ENCODE peak calls at places on chromosomes 4 and X, in eight cellular contexts. L, U, P, M, J, G, F and W are unnamed samples.
A peak's percentile ranks its signal among the peaks of the same experiment; 100 is the strongest.

GRCh38 chrX:17005712-17006372 is 59.4 kb downstream of the REPS2 start:
- DNase-seq in U (no peak), P (no peak), J (no peak), F (no peak), G (no peak), L (no peak), M (no peak), W (no peak)

GRCh38 chr4:17932041-17932440 is 89.5 kb downstream of the LCORL start:
- DNase-seq in U (no peak), L (no peak), M (no peak), J (peak; percentile 33), P (no peak), G (no peak), F (no peak), W (no peak)

GRCh38 chr4:98522603-98523395 is 135.6 kb downstream of the TSPAN5 start:
- DNase-seq in J (peak; percentile 85), F (no peak), P (peak; percentile 95), G (no peak), U (no peak), M (no peak), L (peak; percentile 28), W (no peak)

GRCh38 chrX:8897259-8897658 is 96.1 kb upstream of the FAM9A start:
- DNase-seq in J (peak; percentile 42), F (no peak), U (no peak), M (no peak), G (no peak), L (no peak), P (no peak), W (no peak)

GRCh38 chr4:28007693-28008092 is 1147.1 kb downstream of the STIM2 start:
- DNase-seq in J (no peak), U (no peak), L (no peak), M (no peak), F (no peak), P (no peak), G (no peak), W (no peak)

GRCh38 chr4:21517460-21517859 is 431.1 kb downstream of the KCNIP4 start:
- DNase-seq in M (no peak), P (no peak), J (no peak), L (no peak), G (no peak), U (no peak), F (no peak), W (no peak)

GRCh38 chrX:1591863-1592127 is 391 bp downstream of the AKAP17A start:
- DNase-seq in F (no peak), L (no peak), M (no peak), P (no peak), G (no peak), J (no peak), U (no peak), W (no peak)

GRCh38 chr4:71200944-71201533 is 137.8 kb upstream of the SLC4A4 start:
- DNase-seq in M (no peak), F (no peak), U (no peak), P (no peak), G (no peak), J (no peak), L (no peak), W (no peak)

GRCh38 chr4:88690355-88690754 is 7.3 kb downstream of the NAP1L5 start:
- DNase-seq in F (no peak), J (peak; percentile 41), P (no peak), U (no peak), M (no peak), G (no peak), L (no peak), W (no peak)

GRCh38 chr4:166972071-166972470 is 262.2 kb downstream of the SPOCK3 start:
- DNase-seq in F (no peak), M (no peak), P (peak; percentile 32), G (no peak), U (no peak), L (peak; percentile 24), J (peak; percentile 61), W (peak; percentile 74)

GRCh38 chr4:123198706-123199105 is 197.9 kb upstream of the SPRY1 start:
- DNase-seq in M (no peak), U (no peak), P (no peak), F (no peak), G (no peak), J (no peak), L (no peak), W (no peak)

GRCh38 chr4:61638600-61638999 is 438.5 kb downstream of the ADGRL3 start:
- DNase-seq in J (peak; percentile 89), P (peak; percentile 68), G (no peak), M (no peak), U (no peak), F (no peak), L (no peak), W (no peak)

GRCh38 chr4:86117781-86118302 is 242.0 kb downstream of the MAPK10 start:
- DNase-seq in U (no peak), G (no peak), J (peak; percentile 84), M (no peak), L (no peak), F (no peak), P (peak; percentile 94), W (no peak)

GRCh38 chrX:42720209-42720608 is 57.8 kb downstream of the PPP1R2C start:
- DNase-seq in F (no peak), J (no peak), P (no peak), M (no peak), U (no peak), G (no peak), L (no peak), W (no peak)

GRCh38 chr4:140152015-140152703 is 1.8 kb downstream of the MAML3 start:
- DNase-seq in M (peak; percentile 90), L (no peak), F (peak; percentile 41), U (peak; percentile 68), J (no peak), P (no peak), G (peak; percentile 61), W (no peak)

GRCh38 chrX:9464435-9465371 is at the start of gene TBL1X:
- DNase-seq in M (peak; percentile 87), F (no peak), G (peak; percentile 43), J (peak; percentile 53), L (no peak), P (peak; percentile 27), U (peak; percentile 44), W (peak; percentile 66)

GRCh38 chr4:141870152-141870551 is 233.8 kb downstream of the IL15 start:
- DNase-seq in U (no peak), P (no peak), F (no peak), M (no peak), G (no peak), J (no peak), L (no peak), W (no peak)

DNA sequence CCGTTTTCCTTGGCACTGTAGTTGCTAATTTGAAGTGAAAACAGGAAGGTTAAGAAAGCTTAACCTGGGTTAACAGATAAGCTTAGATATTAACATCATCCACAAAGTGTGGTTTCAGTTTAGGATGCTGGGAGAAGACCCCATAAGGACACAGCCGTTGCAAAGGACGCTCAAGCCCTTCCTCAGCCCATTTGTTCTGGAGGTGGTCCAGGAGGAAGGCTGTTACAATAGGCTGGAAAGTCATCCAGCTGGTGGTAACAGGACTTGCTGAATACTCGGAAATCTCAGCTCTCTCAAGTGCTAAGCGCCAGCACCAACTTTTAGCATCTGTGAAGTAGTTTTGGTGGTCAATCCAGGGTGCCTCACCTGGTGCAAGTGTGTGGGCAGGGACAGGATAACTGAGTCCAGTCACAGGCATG is 14.2 kb downstream of the CHST7 start:
- DNase-seq in M (no peak), F (no peak), U (no peak), L (no peak), G (no peak), J (peak; percentile 44), P (peak; percentile 27), W (no peak)
- H3K4me3 ChIP-seq in M (no peak overlapping the region), F (no peak overlapping the region), U (no peak overlapping the region), L (no peak overlapping the region), G (peak overlapping the region; percentile 16), J (peak overlapping the region; percentile 1), P (no peak overlapping the region), W (no peak overlapping the region)

DNA sequence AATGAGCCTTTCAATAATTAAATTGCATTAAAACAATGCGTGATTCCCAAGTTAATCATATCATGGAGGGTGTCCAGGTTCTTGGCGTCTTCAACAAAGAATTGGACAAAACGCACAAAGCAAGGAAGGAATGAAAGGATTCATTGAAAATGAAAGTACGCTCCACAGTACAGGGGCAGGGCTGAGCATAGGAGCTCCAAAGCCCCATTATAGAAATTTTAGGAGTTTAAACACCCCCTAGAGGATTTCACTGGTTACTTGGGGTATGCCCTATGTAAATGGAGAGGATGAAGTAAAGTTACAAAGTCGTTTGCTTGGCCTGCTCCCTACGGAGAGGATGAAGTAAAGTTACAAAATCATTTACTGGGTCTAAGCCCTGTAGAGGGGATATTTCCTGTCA is 1910.4 kb downstream of the C4orf33 start:
- DNase-seq in F (no peak), J (no peak), U (no peak), L (no peak), P (no peak), M (no peak), G (no peak), W (no peak)
- TF ChIP-seq CTCF in F (no peak), J (no peak), U (no peak), L (no peak), P (no peak), M (no peak), G (no peak), W (no peak)

GRCh38 chr4:1179976-1180375 is 7.6 kb upstream of the SPON2 start:
- DNase-seq in F (no peak), M (no peak), U (no peak), G (no peak), L (no peak), J (no peak), P (no peak), W (no peak)
- H3K4me3 ChIP-seq in F (no peak overlapping the region), M (no peak overlapping the region), U (no peak overlapping the region), G (no peak overlapping the region), L (no peak overlapping the region), J (no peak overlapping the region), P (no peak overlapping the region), W (no peak overlapping the region)

GRCh38 chr4:155491336-155492131 is 114.8 kb upstream of the MAP9 start:
- DNase-seq in M (no peak), L (no peak), F (no peak), U (no peak), P (peak; percentile 10), G (no peak), J (peak; percentile 55), W (peak; percentile 72)

GRCh38 chr4:155494037-155494718 is 117.4 kb upstream of the MAP9 start:
- DNase-seq in M (no peak), J (no peak), P (no peak), U (no peak), G (no peak), L (no peak), F (no peak), W (no peak)

GRCh38 chr4:155496294-155496626 is 119.5 kb upstream of the MAP9 start:
- DNase-seq in F (no peak), U (no peak), M (no peak), L (no peak), G (no peak), J (no peak), P (no peak), W (no peak)

GRCh38 chr4:155495572-155496293 is 119.0 kb upstream of the MAP9 start:
- DNase-seq in J (no peak), F (no peak), P (no peak), L (no peak), M (no peak), G (no peak), U (no peak), W (no peak)

DNA sequence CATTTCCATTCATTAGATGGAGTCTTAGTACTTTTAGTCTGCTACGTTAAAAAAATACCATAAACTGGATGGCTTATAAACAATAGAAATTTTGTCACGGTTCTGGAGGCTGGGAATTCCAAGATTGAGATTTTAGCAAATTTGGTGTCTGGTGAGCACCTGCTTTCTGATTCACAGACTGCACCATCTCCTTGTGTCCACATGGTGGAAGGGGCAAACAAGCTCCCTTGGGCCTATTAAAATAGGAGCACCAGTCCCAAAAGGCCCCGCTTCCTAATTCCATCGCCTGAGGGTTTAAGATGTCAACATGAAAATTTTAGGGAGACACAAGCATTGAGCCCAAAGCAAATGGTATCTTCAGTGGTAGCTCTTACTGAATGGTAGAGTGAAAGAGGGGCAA is 120.5 kb upstream of the MAP9 start:
- DNase-seq in U (no peak), L (no peak), F (no peak), M (no peak), P (no peak), J (no peak), G (no peak), W (no peak)
- TF ChIP-seq CTCF in U (no peak), L (no peak), F (no peak), M (no peak), P (no peak), J (no peak), G (no peak), W (peak; percentile 2)